ENCODE peak calls at places on chromosomes 13 and 19, in four cellular contexts. One of them, this sample, is unnamed. For H3K4me1, the result is how much of the 10 kb centered on the place peaks cover.

GRCh38 chr13:43872181-43872580 is 7.4 kb downstream of the CCDC122 start:
- DNase-seq in cardiac muscle cell: no peak
- DNase-seq in heart left ventricle: no peak
- DNase-seq in breast epithelium: no peak
- DNase-seq in this sample: no peak

GRCh38 chr19:3508771-3509535 is 2.8 kb downstream of the FZR1 start:
- DNase-seq in cardiac muscle cell: no peak
- DNase-seq in breast epithelium: no peak
- DNase-seq in heart left ventricle: no peak
- DNase-seq in this sample: no peak

GRCh38 chr19:51687791-51688664 is 5.1 kb upstream of the SPACA6 start:
- DNase-seq in heart left ventricle: peak
- DNase-seq in cardiac muscle cell: peak
- DNase-seq in breast epithelium: no peak
- DNase-seq in this sample: no peak

GRCh38 chr13:97434417-97435296 is 688 bp downstream of the RAP2A start:
- DNase-seq in heart left ventricle: peak
- DNase-seq in cardiac muscle cell: peak
- DNase-seq in breast epithelium: peak
- DNase-seq in this sample: peak

GRCh38 chr13:43284162-43284561 is 260.8 kb downstream of the DNAJC15 start:
- DNase-seq in heart left ventricle: no peak
- DNase-seq in cardiac muscle cell: peak
- DNase-seq in breast epithelium: no peak
- DNase-seq in this sample: no peak

GRCh38 chr19:610801-611505 is 21.3 kb downstream of the HCN2 start:
- DNase-seq in heart left ventricle: peak
- DNase-seq in breast epithelium: no peak
- DNase-seq in cardiac muscle cell: peak
- DNase-seq in this sample: no peak

GRCh38 chr19:43482193-43482592 is 16.8 kb upstream of the LYPD3 start:
- DNase-seq in heart left ventricle: no peak
- DNase-seq in breast epithelium: no peak
- DNase-seq in cardiac muscle cell: no peak
- DNase-seq in this sample: no peak

GRCh38 chr13:71320452-71320851 is 546.6 kb downstream of the DACH1 start:
- DNase-seq in breast epithelium: no peak
- DNase-seq in heart left ventricle: no peak
- DNase-seq in cardiac muscle cell: peak
- DNase-seq in this sample: no peak

GRCh38 chr13:97946951-97947588 is 6.4 kb upstream of the IPO5 start:
- DNase-seq in cardiac muscle cell: peak
- DNase-seq in breast epithelium: no peak
- DNase-seq in heart left ventricle: no peak
- DNase-seq in this sample: peak

GRCh38 chr19:51441410-51442390 is 16.6 kb downstream of the SIGLEC8 start:
- DNase-seq in cardiac muscle cell: no peak
- DNase-seq in breast epithelium: no peak
- DNase-seq in heart left ventricle: no peak
- DNase-seq in this sample: no peak

GRCh38 chr13:59531571-59532091 is 632.1 kb downstream of the DIAPH3 start:
- DNase-seq in heart left ventricle: peak
- DNase-seq in breast epithelium: peak
- DNase-seq in cardiac muscle cell: peak
- DNase-seq in this sample: peak

GRCh38 chr13:20231839-20232555 is at the start of gene GJB6:
- DNase-seq in cardiac muscle cell: no peak
- DNase-seq in breast epithelium: no peak
- DNase-seq in heart left ventricle: no peak
- DNase-seq in this sample: no peak

GRCh38 chr13:49958321-49958720 is 22.2 kb upstream of the SPRYD7 start:
- DNase-seq in cardiac muscle cell: no peak
- DNase-seq in heart left ventricle: no peak
- DNase-seq in breast epithelium: no peak
- DNase-seq in this sample: no peak

GRCh38 chr13:103884139-103884723 is 818.0 kb upstream of the SLC10A2 start:
- DNase-seq in breast epithelium: no peak
- DNase-seq in heart left ventricle: no peak
- DNase-seq in cardiac muscle cell: no peak
- DNase-seq in this sample: no peak

GRCh38 chr19:31905980-31906948 is 439.1 kb upstream of the ZNF507 start:
- DNase-seq in cardiac muscle cell: peak
- DNase-seq in heart left ventricle: peak
- DNase-seq in breast epithelium: no peak
- DNase-seq in this sample: no peak

GRCh38 chr19:38513762-38514167 is 80.3 kb downstream of the RYR1 start:
- DNase-seq in breast epithelium: no peak
- DNase-seq in cardiac muscle cell: no peak
- DNase-seq in heart left ventricle: no peak
- DNase-seq in this sample: no peak

GRCh38 chr19:55305491-55305890 is 19.6 kb downstream of the TMEM150B start:
- DNase-seq in cardiac muscle cell: peak
- DNase-seq in heart left ventricle: peak
- DNase-seq in breast epithelium: no peak
- DNase-seq in this sample: no peak

GRCh38 chr19:3324405-3324856 is 42.0 kb upstream of the NFIC start:
- DNase-seq in heart left ventricle: peak
- DNase-seq in cardiac muscle cell: peak
- DNase-seq in breast epithelium: no peak
- DNase-seq in this sample: no peak

GRCh38 chr19:51799998-51800848 is 5.3 kb downstream of the FPR3 start:
- DNase-seq in cardiac muscle cell: peak
- DNase-seq in heart left ventricle: peak
- DNase-seq in breast epithelium: no peak
- DNase-seq in this sample: no peak

GRCh38 chr13:49343255-49343654 is 95.5 kb downstream of the CDADC1 start:
- DNase-seq in cardiac muscle cell: no peak
- DNase-seq in breast epithelium: no peak
- DNase-seq in heart left ventricle: no peak
- DNase-seq in this sample: no peak

GRCh38 chr19:6076675-6077463 is 33.4 kb downstream of the RFX2 start:
- DNase-seq in heart left ventricle: no peak
- DNase-seq in breast epithelium: no peak
- DNase-seq in cardiac muscle cell: peak
- DNase-seq in this sample: no peak

GRCh38 chr19:12545267-12545666 is 6.0 kb downstream of the ZNF564 start:
- DNase-seq in breast epithelium: no peak
- DNase-seq in heart left ventricle: no peak
- DNase-seq in cardiac muscle cell: no peak
- DNase-seq in this sample: no peak

DNA sequence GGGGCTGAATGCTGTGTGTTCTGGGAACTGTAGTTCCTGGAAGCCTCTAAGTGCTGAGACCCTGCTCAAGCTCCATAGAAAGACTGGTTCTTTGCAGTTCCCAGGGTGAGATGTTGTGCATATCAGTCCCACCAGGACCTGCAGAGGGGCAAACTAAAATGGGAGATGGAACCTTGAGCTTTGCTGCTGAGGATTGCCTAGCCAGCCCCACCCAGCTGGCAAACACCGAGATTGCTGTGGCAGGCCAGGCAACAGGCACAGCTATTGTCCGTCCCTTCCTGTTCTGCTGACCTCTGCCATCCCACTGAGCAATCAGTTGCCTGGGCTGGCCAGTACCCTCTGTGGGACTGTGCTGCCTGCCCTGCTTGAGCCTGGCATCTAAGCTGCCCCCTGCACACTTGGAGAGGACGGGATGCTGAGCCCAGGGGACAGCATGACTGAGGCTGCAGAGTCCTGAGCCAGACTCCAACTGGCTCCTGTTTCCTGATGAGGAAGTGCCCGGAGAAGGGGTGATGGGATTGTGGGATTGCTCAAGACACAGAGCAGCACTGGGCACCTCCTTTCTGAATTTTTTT is 1.5 kb upstream of the GIPC1 start:
- DNase-seq in breast epithelium: no peak
- DNase-seq in cardiac muscle cell: peak
- DNase-seq in heart left ventricle: no peak
- DNase-seq in this sample: no peak
- H3K4me3 ChIP-seq in breast epithelium: no peak
- H3K4me3 ChIP-seq in cardiac muscle cell: no peak
- H3K4me3 ChIP-seq in heart left ventricle: no peak
- H3K4me3 ChIP-seq in this sample: no peak

GRCh38 chr13:111372651-111373425 is 52.4 kb downstream of the TEX29 start:
- DNase-seq in cardiac muscle cell: no peak
- DNase-seq in heart left ventricle: no peak
- DNase-seq in breast epithelium: no peak
- DNase-seq in this sample: no peak

GRCh38 chr13:111371211-111371610 is 50.8 kb downstream of the TEX29 start:
- DNase-seq in breast epithelium: no peak
- DNase-seq in cardiac muscle cell: peak
- DNase-seq in heart left ventricle: no peak
- DNase-seq in this sample: no peak

GRCh38 chr13:111371720-111372119 is 51.3 kb downstream of the TEX29 start:
- DNase-seq in heart left ventricle: no peak
- DNase-seq in breast epithelium: no peak
- DNase-seq in cardiac muscle cell: no peak
- DNase-seq in this sample: no peak

GRCh38 chr13:111370147-111370546 is 49.7 kb downstream of the TEX29 start:
- DNase-seq in breast epithelium: no peak
- DNase-seq in heart left ventricle: no peak
- DNase-seq in cardiac muscle cell: no peak
- DNase-seq in this sample: no peak

GRCh38 chr13:111370570-111371150 is 50.2 kb downstream of the TEX29 start:
- DNase-seq in cardiac muscle cell: no peak
- DNase-seq in heart left ventricle: no peak
- DNase-seq in breast epithelium: no peak
- DNase-seq in this sample: no peak
- TF ChIP-seq CTCF in cardiac muscle cell: no peak
- TF ChIP-seq CTCF in heart left ventricle: no peak
- TF ChIP-seq CTCF in breast epithelium: no peak
- TF ChIP-seq CTCF in this sample: no peak

DNA sequence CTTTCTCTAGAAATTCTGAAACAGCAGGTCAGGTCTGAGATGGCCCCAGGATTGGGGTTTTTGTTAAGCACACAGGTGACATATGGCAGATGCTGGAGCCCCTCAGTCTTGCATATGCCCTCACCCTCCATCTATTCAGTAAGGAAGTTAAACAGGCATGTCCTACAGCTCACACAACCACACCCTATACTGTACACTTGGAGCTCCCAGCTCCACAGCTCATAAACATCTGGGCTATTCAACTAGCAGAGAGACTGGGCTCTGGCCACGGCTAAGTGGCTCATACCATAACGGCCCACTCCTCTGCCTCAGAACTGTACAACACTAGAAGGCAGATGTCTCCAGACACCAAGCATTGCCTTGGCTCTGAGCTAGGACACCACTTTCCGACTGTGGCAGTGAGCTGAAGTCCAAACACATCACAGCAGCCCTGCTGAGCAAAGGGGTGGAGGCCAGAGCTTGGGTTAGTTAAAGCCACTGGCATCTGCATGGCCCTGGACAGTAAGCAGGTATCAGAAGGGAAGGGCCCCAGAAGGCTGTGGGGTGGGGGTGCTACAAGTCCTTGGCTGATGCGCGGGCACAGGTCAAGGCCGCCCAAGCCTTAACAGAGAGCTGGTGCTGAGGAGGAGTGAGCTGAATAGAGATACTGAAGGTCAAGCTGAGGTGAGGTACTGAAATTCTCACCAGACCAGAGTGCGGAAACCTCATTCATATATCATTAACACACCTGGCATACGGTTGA is 79.1 kb downstream of the ABCC4 start:
- DNase-seq in breast epithelium: no peak
- DNase-seq in cardiac muscle cell: no peak
- DNase-seq in heart left ventricle: no peak
- DNase-seq in this sample: no peak
- H3K4me1 ChIP-seq in breast epithelium: under half
- H3K4me1 ChIP-seq in cardiac muscle cell: under half
- H3K4me1 ChIP-seq in heart left ventricle: under half
- H3K4me1 ChIP-seq in this sample: under half

DNA sequence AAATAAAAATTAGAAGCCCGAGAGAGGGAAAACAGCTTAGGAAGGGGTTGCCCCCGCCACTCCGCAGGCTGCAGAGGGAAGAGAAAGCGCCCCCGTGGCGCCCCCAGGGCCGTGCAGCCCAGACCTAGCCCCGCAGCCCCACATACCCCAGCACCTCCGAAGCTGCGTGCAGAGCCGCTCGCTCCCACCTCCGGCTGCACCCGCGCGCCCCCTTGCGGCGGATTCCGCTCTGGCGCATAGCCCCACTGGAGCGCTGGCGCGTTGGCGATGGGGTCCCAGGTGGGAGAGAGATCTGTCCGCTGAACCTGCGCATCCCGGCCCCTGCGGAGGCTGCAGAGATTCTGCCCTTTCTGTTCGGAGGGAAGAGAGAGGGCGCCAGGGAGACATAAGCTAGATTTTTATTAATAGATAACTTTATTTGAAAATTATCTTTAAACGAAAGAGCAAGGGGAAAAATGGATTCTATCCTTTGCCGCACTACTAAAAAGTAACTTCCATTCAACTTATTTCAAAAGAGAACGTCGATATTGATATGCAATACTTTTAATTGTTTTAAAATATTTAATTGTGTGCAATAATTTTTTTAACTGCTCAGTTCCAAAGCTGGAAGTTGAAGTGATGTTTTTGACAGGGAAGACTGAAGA is 11.7 kb upstream of the CLN5 start:
- DNase-seq in heart left ventricle: peak
- DNase-seq in cardiac muscle cell: peak
- DNase-seq in breast epithelium: peak
- DNase-seq in this sample: peak
- H3K4me3 ChIP-seq in heart left ventricle: peak
- H3K4me3 ChIP-seq in cardiac muscle cell: peak
- H3K4me3 ChIP-seq in breast epithelium: peak
- H3K4me3 ChIP-seq in this sample: peak

GRCh38 chr19:45442927-45443461 is 19.3 kb upstream of the ERCC1 start:
- DNase-seq in heart left ventricle: peak
- DNase-seq in cardiac muscle cell: peak
- DNase-seq in breast epithelium: no peak
- DNase-seq in this sample: no peak

GRCh38 chr19:45445139-45445538 is 21.4 kb upstream of the ERCC1 start:
- DNase-seq in cardiac muscle cell: no peak
- DNase-seq in breast epithelium: no peak
- DNase-seq in heart left ventricle: no peak
- DNase-seq in this sample: no peak

GRCh38 chr19:45443462-45444317 is 20.0 kb upstream of the ERCC1 start:
- DNase-seq in breast epithelium: peak
- DNase-seq in heart left ventricle: peak
- DNase-seq in cardiac muscle cell: peak
- DNase-seq in this sample: peak

GRCh38 chr19:45446295-45446694 is 21.5 kb upstream of the FOSB start:
- DNase-seq in heart left ventricle: no peak
- DNase-seq in cardiac muscle cell: peak
- DNase-seq in breast epithelium: no peak
- DNase-seq in this sample: no peak

GRCh38 chr19:45444318-45445041 is 20.8 kb upstream of the ERCC1 start:
- DNase-seq in cardiac muscle cell: peak
- DNase-seq in breast epithelium: peak
- DNase-seq in heart left ventricle: peak
- DNase-seq in this sample: peak
- TF ChIP-seq CTCF in cardiac muscle cell: no peak
- TF ChIP-seq CTCF in breast epithelium: peak
- TF ChIP-seq CTCF in heart left ventricle: no peak
- TF ChIP-seq CTCF in this sample: peak

This sample was measured in RWPE2.